ENCODE peak calls at places on chromosomes 2 and 18, in four cellular contexts. N, K, Y and V are unnamed samples.

GRCh38 chr2:236359426-236359825 is 95.2 kb upstream of the ASB18 start:
- DNase-seq in Y (no peak), N (peak; percentile 74), K (no peak), V (no peak)

GRCh38 chr2:218691234-218691633 is 19.3 kb downstream of the STK36 start:
- DNase-seq in N (no peak), K (no peak), Y (no peak), V (no peak)

GRCh38 chr18:5546660-5547059 is 2.9 kb upstream of the EPB41L3 start:
- DNase-seq in K (peak; percentile 11), Y (peak; percentile 74), N (peak; percentile 83), V (peak; percentile 21)

GRCh38 chr18:74351354-74351753 is 35.7 kb downstream of the C18orf63 start:
- DNase-seq in Y (no peak), N (peak; percentile 77), K (no peak), V (no peak)

GRCh38 chr2:197130318-197130717 is 180.3 kb downstream of the ANKRD44 start:
- DNase-seq in Y (no peak), K (no peak), N (no peak), V (no peak)

GRCh38 chr2:118295592-118296390 is 207.5 kb downstream of the INSIG2 start:
- DNase-seq in Y (no peak), K (no peak), N (no peak), V (no peak)

GRCh38 chr18:32271649-32272324 is 81.9 kb downstream of the MEP1B start:
- DNase-seq in K (no peak), Y (peak; percentile 34), N (peak; percentile 72), V (no peak)

GRCh38 chr2:152445791-152446201 is 110.8 kb downstream of the FMNL2 start:
- DNase-seq in N (no peak), K (peak; percentile 20), Y (peak; percentile 93), V (peak; percentile 72)

GRCh38 chr2:161576421-161576820 is 47.8 kb upstream of the SLC4A10 start:
- DNase-seq in N (peak; percentile 84), K (no peak), Y (no peak), V (no peak)

GRCh38 chr2:33238111-33238510 is 238.3 kb upstream of the RASGRP3 start:
- DNase-seq in N (no peak), K (no peak), Y (peak; percentile 30), V (no peak)

GRCh38 chr18:76487076-76487475 is 8.0 kb downstream of the ZNF516 start:
- DNase-seq in Y (no peak), K (no peak), N (no peak), V (no peak)

GRCh38 chr2:212911011-212911410 is 240.4 kb downstream of the IKZF2 start:
- DNase-seq in Y (no peak), K (no peak), N (no peak), V (no peak)

GRCh38 chr2:128498086-128498485 is 179.4 kb upstream of the HS6ST1 start:
- DNase-seq in K (no peak), N (no peak), Y (no peak), V (no peak)

GRCh38 chr2:28454016-28454930 is 41.6 kb upstream of the PLB1 start:
- DNase-seq in Y (no peak), K (no peak), N (no peak), V (no peak)

GRCh38 chr2:177400337-177400923 is 7.9 kb downstream of the AGPS start:
- DNase-seq in Y (no peak), K (no peak), N (no peak), V (no peak)

GRCh38 chr2:17805717-17806354 is 10.4 kb upstream of the MSGN1 start:
- DNase-seq in N (no peak), Y (no peak), K (no peak), V (no peak)

GRCh38 chr2:222304737-222305509 is 6.1 kb upstream of the PAX3 start:
- DNase-seq in Y (no peak), K (no peak), N (no peak), V (no peak)

GRCh38 chr2:98467082-98467536 is 22.5 kb downstream of the INPP4A start:
- DNase-seq in K (no peak), Y (no peak), N (no peak), V (no peak)

GRCh38 chr2:27309651-27310050 is 1.4 kb upstream of the UCN start:
- DNase-seq in K (no peak), N (no peak), Y (no peak), V (no peak)

GRCh38 chr2:130380096-130380934 is 24.5 kb downstream of the PTPN18 start:
- DNase-seq in K (no peak), Y (no peak), N (peak; percentile 41), V (no peak)

GRCh38 chr18:37396981-37397720 is 168.4 kb downstream of the CELF4 start:
- DNase-seq in Y (no peak), N (no peak), K (no peak), V (no peak)

GRCh38 chr2:8000861-8001260 is 681.0 kb upstream of the ID2 start:
- DNase-seq in N (no peak), K (no peak), Y (no peak), V (no peak)

GRCh38 chr2:60116167-60116870 is 437.1 kb downstream of the BCL11A start:
- DNase-seq in Y (no peak), N (no peak), K (no peak), V (no peak)

GRCh38 chr2:240998706-240999000 is 235 bp downstream of the SNED1 start:
- DNase-seq in Y (no peak), K (no peak), N (no peak), V (no peak)

GRCh38 chr18:63105636-63106316 is 213.8 kb downstream of the BCL2 start:
- DNase-seq in N (no peak), K (no peak), Y (no peak), V (no peak)

GRCh38 chr2:222751238-222751637 is 79.8 kb downstream of the MOGAT1 start:
- DNase-seq in N (no peak), K (no peak), Y (no peak), V (no peak)

GRCh38 chr18:28267276-28267675 is 90.3 kb upstream of the CDH2 start:
- DNase-seq in Y (no peak), K (no peak), N (no peak), V (no peak)

GRCh38 chr2:46872876-46873631 is 42.6 kb downstream of the MCFD2 start:
- DNase-seq in Y (no peak), K (no peak), N (no peak), V (no peak)

GRCh38 chr18:28075501-28075900 is 101.4 kb downstream of the CDH2 start:
- DNase-seq in Y (no peak), K (no peak), N (peak; percentile 91), V (no peak)

GRCh38 chr2:233247744-233248143 is 3.7 kb upstream of the ATG16L1 start:
- DNase-seq in K (no peak), Y (peak; percentile 89), N (peak; percentile 54), V (peak; percentile 76)

GRCh38 chr2:188870289-188870688 is 103.9 kb upstream of the COL3A1 start:
- DNase-seq in Y (no peak), N (no peak), K (no peak), V (peak; percentile 18)

GRCh38 chr2:198494940-198495339 is 690.5 kb downstream of the PLCL1 start:
- DNase-seq in K (no peak), Y (no peak), N (no peak), V (no peak)

GRCh38 chr2:168538534-168538933 is 82.5 kb downstream of the CERS6 start:
- DNase-seq in K (no peak), N (no peak), Y (no peak), V (no peak)

GRCh38 chr18:45666006-45666405 is 50.7 kb downstream of the SLC14A2 start:
- DNase-seq in Y (no peak), K (no peak), N (peak; percentile 44), V (no peak)

GRCh38 chr2:136167721-136168470 is 49.9 kb upstream of the CXCR4 start:
- DNase-seq in K (no peak), N (no peak), Y (no peak), V (no peak)

GRCh38 chr2:213818436-213818835 is 534.2 kb downstream of the SPAG16 start:
- DNase-seq in Y (no peak), K (no peak), N (peak; percentile 22), V (no peak)

GRCh38 chr2:88590998-88591613 is 36.2 kb downstream of the EIF2AK3 start:
- DNase-seq in K (no peak), N (peak; percentile 77), Y (peak; percentile 44), V (peak; percentile 35)

GRCh38 chr2:135980450-135981080 is 4.9 kb downstream of the DARS1 start:
- DNase-seq in Y (no peak), K (no peak), N (no peak), V (no peak)